ENCODE peak calls at places on chromosome 14, in ten cellular contexts. W, Q, O, V, N, L, S, F, A and P are unnamed samples.

GRCh38 chr14:22847661-22848341 is 11.4 kb downstream of the MMP14 start:
- DNase-seq in A (no peak), O (peak; percentile 57), N (no peak), F (no peak), W (peak; percentile 78), Q (no peak), S (no peak), V (no peak), L (no peak), P (peak; percentile 85)

GRCh38 chr14:49982522-49982951 is 89.7 kb downstream of the ARF6 start:
- DNase-seq in W (peak; percentile 95), F (no peak), N (peak; percentile 68), L (no peak), V (no peak), O (no peak), A (no peak), Q (no peak), S (no peak), P (peak; percentile 93)

GRCh38 chr14:77307099-77307496 is 13.6 kb downstream of the POMT2 start:
- DNase-seq in S (no peak), V (no peak), A (no peak), N (no peak), F (no peak), W (peak; percentile 32), O (peak; percentile 26), L (no peak), Q (no peak), P (peak; percentile 22)

GRCh38 chr14:101025656-101026055 is 122.1 kb upstream of the RTL1 start:
- DNase-seq in L (no peak), S (no peak), F (peak; percentile 51), O (no peak), N (no peak), A (no peak), W (no peak), Q (no peak), V (peak; percentile 5), P (no peak)

GRCh38 chr14:70601162-70601561 is 707 bp upstream of the MED6 start:
- DNase-seq in A (no peak), L (no peak), O (no peak), F (no peak), W (peak; percentile 26), N (peak; percentile 72), V (no peak), S (no peak), Q (no peak), P (no peak)

GRCh38 chr14:67420102-67420739 is 8.3 kb upstream of the PLEK2 start:
- DNase-seq in O (no peak), W (no peak), F (no peak), Q (no peak), N (no peak), S (no peak), L (no peak), A (no peak), V (peak; percentile 41), P (no peak)

GRCh38 chr14:99247772-99248171 is 24.2 kb downstream of the BCL11B start:
- DNase-seq in Q (no peak), F (no peak), W (no peak), O (no peak), A (no peak), S (no peak), L (no peak), N (no peak), V (no peak), P (no peak)

GRCh38 chr14:65506801-65507200 is 94.3 kb downstream of the FUT8 start:
- DNase-seq in S (no peak), Q (no peak), O (no peak), V (no peak), F (no peak), W (no peak), N (no peak), A (no peak), L (no peak), P (no peak)

GRCh38 chr14:32702088-32702487 is 236.6 kb upstream of the NPAS3 start:
- DNase-seq in W (no peak), A (no peak), N (no peak), F (no peak), O (no peak), Q (no peak), V (no peak), S (no peak), L (no peak), P (no peak)

GRCh38 chr14:24513009-24513408 is 4.9 kb upstream of the CMA1 start:
- DNase-seq in A (no peak), Q (no peak), L (no peak), N (no peak), O (no peak), W (peak; percentile 4), S (no peak), V (no peak), F (no peak), P (peak; percentile 10)

GRCh38 chr14:38210168-38210567 is 2.5 kb downstream of the SSTR1 start:
- DNase-seq in N (peak; percentile 58), S (no peak), Q (no peak), W (peak; percentile 20), F (no peak), O (no peak), A (no peak), L (no peak), V (peak; percentile 9), P (peak; percentile 93)
- H3K4me3 ChIP-seq in N (no peak overlapping the region), S (no peak overlapping the region), Q (peak overlapping the region; percentile 85), W (peak overlapping the region; percentile 52), F (peak overlapping the region; percentile 55), O (peak overlapping the region; percentile 39), A (peak overlapping the region; percentile 46), L (peak overlapping the region; percentile 62), V (no peak overlapping the region), P (peak overlapping the region; percentile 84)

GRCh38 chr14:25848601-25849000 is 749.2 kb downstream of the NOVA1 start:
- DNase-seq in Q (no peak), W (no peak), L (no peak), S (no peak), V (no peak), A (no peak), O (no peak), N (peak; percentile 38), F (no peak), P (no peak)
- TF ChIP-seq CTCF in Q (no peak), W (no peak), L (no peak), S (no peak), V (no peak), A (no peak), O (no peak), N (no peak), F (no peak), P (no peak)

DNA sequence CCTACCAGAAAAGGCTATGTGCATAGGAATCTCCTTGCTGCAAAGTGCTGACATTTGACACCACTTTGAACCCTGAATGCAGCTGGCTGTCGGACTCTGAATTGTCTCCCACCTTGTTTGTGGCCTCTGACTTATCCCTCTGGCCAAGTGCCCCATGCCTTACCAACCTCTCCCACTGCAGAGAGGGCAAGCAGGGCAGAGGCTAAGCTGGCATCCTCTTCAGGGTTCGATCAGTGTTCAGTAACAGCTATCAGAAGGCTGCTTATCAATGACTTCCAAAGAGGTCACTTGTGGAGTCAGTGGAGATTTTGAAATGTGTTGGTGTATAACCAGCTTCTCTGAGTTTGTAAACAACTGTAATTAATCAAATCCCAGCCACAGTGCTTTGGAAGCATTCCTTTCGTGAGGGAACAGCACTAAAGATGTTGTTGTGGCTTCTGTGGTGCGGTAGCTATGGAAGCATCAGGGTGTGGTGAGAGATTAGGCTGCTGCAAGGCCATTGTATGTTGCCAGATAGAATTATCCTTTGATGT is 22.6 kb upstream of the BMP4 start:
- DNase-seq in F (no peak), A (no peak), Q (no peak), S (no peak), L (no peak), O (no peak), V (no peak), N (no peak), W (peak; percentile 22), P (no peak)
- H3K4me3 ChIP-seq in F (no peak overlapping the region), A (no peak overlapping the region), Q (no peak overlapping the region), S (no peak overlapping the region), L (no peak overlapping the region), O (no peak overlapping the region), V (no peak overlapping the region), N (no peak overlapping the region), W (no peak overlapping the region), P (no peak overlapping the region)

GRCh38 chr14:93857081-93857480 is 68.8 kb upstream of the PRIMA1 start:
- DNase-seq in V (no peak), L (peak; percentile 56), F (no peak), N (no peak), W (no peak), A (no peak), Q (no peak), S (no peak), O (no peak), P (no peak)

GRCh38 chr14:93858896-93859295 is 68.2 kb upstream of the FAM181A start:
- DNase-seq in S (no peak), V (no peak), W (no peak), O (no peak), F (no peak), A (no peak), Q (no peak), L (no peak), N (no peak), P (no peak)

GRCh38 chr14:93861846-93862641 is 65.1 kb upstream of the FAM181A start:
- DNase-seq in V (no peak), F (no peak), Q (no peak), N (no peak), W (no peak), L (no peak), O (no peak), A (no peak), S (no peak), P (no peak)

GRCh38 chr14:93859957-93860356 is 67.2 kb upstream of the FAM181A start:
- DNase-seq in O (peak; percentile 48), S (no peak), L (no peak), A (no peak), N (no peak), W (no peak), V (no peak), Q (no peak), F (no peak), P (no peak)

DNA sequence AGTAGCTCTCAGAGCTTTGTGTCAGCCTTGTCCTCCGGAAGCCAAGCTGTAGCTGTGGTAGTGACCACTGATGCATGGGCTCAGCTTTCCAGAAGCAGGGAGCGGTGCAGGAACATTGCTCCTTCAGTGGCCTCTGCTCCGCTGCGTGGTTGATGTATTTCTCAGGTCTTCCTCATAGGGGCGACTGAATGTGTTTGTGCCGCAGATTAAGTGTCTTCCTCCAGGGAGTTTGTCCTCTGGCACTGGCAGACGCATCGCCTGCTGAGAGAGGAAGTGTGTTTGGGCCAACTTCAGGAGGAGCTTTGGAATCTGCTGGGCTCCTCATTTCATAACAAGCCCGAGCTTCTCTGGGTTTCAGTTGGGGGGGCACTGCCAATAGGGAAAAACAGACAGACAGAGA is 69.2 kb upstream of the PRIMA1 start:
- DNase-seq in F (no peak), N (no peak), S (no peak), L (peak; percentile 54), V (no peak), O (no peak), Q (no peak), W (no peak), A (no peak), P (no peak)
- TF ChIP-seq CTCF in F (no peak), N (no peak), S (no peak), L (no peak), V (no peak), O (no peak), Q (no peak), W (no peak), A (no peak), P (no peak)

DNA sequence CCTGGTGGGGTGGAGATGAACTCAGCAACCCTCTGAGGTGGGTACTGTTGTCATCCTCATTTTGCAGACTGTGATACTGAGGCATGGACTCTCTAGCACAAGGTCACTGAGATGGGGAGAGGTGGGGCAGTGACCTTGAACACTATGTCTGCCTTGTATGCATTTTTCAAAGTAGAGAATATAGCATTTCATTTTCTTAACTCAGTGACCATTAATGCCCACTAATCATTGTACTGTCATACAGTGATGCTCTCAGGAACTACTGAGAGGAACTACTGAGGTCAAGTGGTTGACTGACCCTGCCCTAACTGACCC is 2.1 kb downstream of the L3HYPDH start:
- DNase-seq in F (no peak), N (no peak), A (no peak), L (no peak), Q (no peak), W (no peak), O (no peak), V (no peak), S (no peak), P (no peak)
- H3K4me3 ChIP-seq in F (peak overlapping the region; percentile 88), N (peak overlapping the region; percentile 70), A (no peak overlapping the region), L (peak overlapping the region; percentile 95), Q (peak overlapping the region; percentile 91), W (peak overlapping the region; percentile 95), O (peak overlapping the region; percentile 68), V (no peak overlapping the region), S (no peak overlapping the region), P (peak overlapping the region; percentile 95)